ENCODE peak calls at places on chromosomes 16 and 17, in eight cellular contexts. G, D, K, N, R, L, I and O are unnamed samples.
A peak's percentile ranks its signal among the peaks of the same experiment; 100 is the strongest.

GRCh38 chr17:79073706-79074088 is 927 bp upstream of the ENGASE start:
- DNase-seq in G (no peak), D (no peak), K (no peak), N (no peak), R (no peak), L (no peak), I (no peak), O (no peak)

GRCh38 chr17:66347661-66348604 is 45.5 kb downstream of the PRKCA start:
- DNase-seq in G (peak; percentile 54), D (no peak), K (no peak), N (no peak), R (peak; percentile 56), L (peak; percentile 38), I (no peak), O (peak; percentile 70)

GRCh38 chr16:165539-166374 is at the start of gene HBM:
- DNase-seq in G (no peak), D (no peak), K (no peak), N (no peak), R (no peak), L (no peak), I (no peak), O (no peak)

GRCh38 chr17:80803451-80804428 is 187.9 kb upstream of the CHMP6 start:
- DNase-seq in G (no peak), D (peak; percentile 38), K (peak; percentile 18), N (no peak), R (no peak), L (no peak), I (no peak), O (no peak)

GRCh38 chr16:47888142-47888541 is 267.7 kb downstream of the ABCC12 start:
- DNase-seq in G (peak; percentile 49), D (no peak), K (no peak), N (no peak), R (peak; percentile 74), L (peak; percentile 44), I (no peak), O (peak; percentile 54)

GRCh38 chr16:27450836-27451341 is 48.9 kb downstream of the IL21R start:
- DNase-seq in G (no peak), D (no peak), K (no peak), N (peak; percentile 42), R (no peak), L (peak; percentile 19), I (no peak), O (no peak)

GRCh38 chr17:38560503-38561318 is 45.0 kb downstream of the SRCIN1 start:
- DNase-seq in G (peak; percentile 42), D (no peak), K (no peak), N (peak; percentile 26), R (peak; percentile 25), L (peak; percentile 57), I (peak; percentile 68), O (peak; percentile 51)

GRCh38 chr16:58272855-58273254 is 22.0 kb downstream of the PRSS54 start:
- DNase-seq in G (no peak), D (no peak), K (no peak), N (no peak), R (no peak), L (no peak), I (no peak), O (no peak)

GRCh38 chr16:81888520-81889394 is 109.7 kb downstream of the PLCG2 start:
- DNase-seq in G (no peak), D (no peak), K (no peak), N (no peak), R (no peak), L (no peak), I (no peak), O (no peak)

GRCh38 chr16:72501739-72502653 is 330.0 kb upstream of the PMFBP1 start:
- DNase-seq in G (peak; percentile 79), D (no peak), K (peak; percentile 49), N (peak; percentile 63), R (peak; percentile 71), L (peak; percentile 90), I (peak; percentile 74), O (peak; percentile 83)

GRCh38 chr17:31888124-31888523 is 13.4 kb downstream of the UTP6 start:
- DNase-seq in G (no peak), D (no peak), K (peak; percentile 45), N (no peak), R (no peak), L (no peak), I (no peak), O (no peak)

GRCh38 chr16:4477966-4478365 is 1.8 kb downstream of the HMOX2 start:
- DNase-seq in G (peak; percentile 61), D (no peak), K (no peak), N (no peak), R (peak; percentile 75), L (peak; percentile 66), I (no peak), O (peak; percentile 52)

GRCh38 chr17:27888945-27889344 is 4.2 kb downstream of the LYRM9 start:
- DNase-seq in G (peak; percentile 4), D (no peak), K (no peak), N (no peak), R (peak; percentile 12), L (peak; percentile 11), I (peak; percentile 83), O (no peak)

GRCh38 chr16:86158688-86159360 is 259.9 kb downstream of the IRF8 start:
- DNase-seq in G (peak; percentile 36), D (no peak), K (no peak), N (no peak), R (no peak), L (no peak), I (no peak), O (no peak)

GRCh38 chr17:61005358-61005757 is 327.7 kb downstream of the BCAS3 start:
- DNase-seq in G (no peak), D (no peak), K (no peak), N (no peak), R (no peak), L (peak; percentile 10), I (no peak), O (no peak)

GRCh38 chr16:67029249-67030096 is 524 bp downstream of the CBFB start:
- DNase-seq in G (peak; percentile 52), D (peak; percentile 62), K (peak; percentile 58), N (peak; percentile 60), R (peak; percentile 62), L (peak; percentile 52), I (peak; percentile 51), O (peak; percentile 54)

GRCh38 chr16:3123986-3124886 is 10.6 kb upstream of the ZNF213 start:
- DNase-seq in G (peak; percentile 87), D (peak; percentile 96), K (peak; percentile 97), N (peak; percentile 98), R (peak; percentile 92), L (peak; percentile 93), I (peak; percentile 99), O (peak; percentile 95)

GRCh38 chr16:66188786-66189725 is 177.4 kb upstream of the CDH5 start:
- DNase-seq in G (peak; percentile 74), D (no peak), K (peak; percentile 52), N (no peak), R (peak; percentile 82), L (peak; percentile 80), I (no peak), O (peak; percentile 79)

DNA sequence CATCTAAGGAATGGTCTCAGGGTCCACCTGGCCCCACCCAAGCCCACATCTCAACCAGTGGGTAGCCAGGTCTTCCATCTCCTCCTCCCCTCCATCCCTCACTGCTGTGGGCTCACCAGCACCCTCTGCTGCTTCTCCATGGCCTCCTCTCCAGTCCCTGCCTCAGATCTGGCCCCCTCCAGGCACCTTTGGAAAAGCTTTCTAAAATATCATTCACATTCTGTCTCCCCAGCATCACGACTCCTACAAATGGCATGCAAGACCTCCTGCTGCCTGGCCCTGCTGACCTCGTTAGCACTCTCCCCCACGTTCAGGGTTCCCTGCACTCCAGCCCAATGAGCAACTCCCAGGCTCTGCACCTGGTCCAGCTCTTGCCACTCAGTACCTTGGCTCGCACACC is 13.7 kb downstream of the GLP2R start:
- DNase-seq in G (peak; percentile 26), D (no peak), K (no peak), N (no peak), R (peak; percentile 8), L (no peak), I (no peak), O (no peak)
- TF ChIP-seq CTCF in G (peak; percentile 26), D (no peak), K (no peak), N (no peak), R (no peak), L (peak; percentile 4), I (peak; percentile 37), O (peak; percentile 21)

GRCh38 chr16:75109732-75110243 is 6.8 kb downstream of the LDHD start:
- DNase-seq in G (no peak), D (no peak), K (no peak), N (peak; percentile 88), R (no peak), L (no peak), I (no peak), O (peak; percentile 24)
- H3K4me3 ChIP-seq in G (no peak overlapping the region), D (no peak overlapping the region), K (no peak overlapping the region), N (peak overlapping the region; percentile 17), R (no peak overlapping the region), L (no peak overlapping the region), I (no peak overlapping the region), O (no peak overlapping the region)

GRCh38 chr16:1983053-1983543 is 895 bp upstream of the GFER start:
- DNase-seq in G (no peak), D (no peak), K (no peak), N (no peak), R (no peak), L (no peak), I (no peak), O (no peak)
- TF ChIP-seq CTCF in G (no peak), D (no peak), K (no peak), N (no peak), R (peak; percentile 21), L (no peak), I (no peak), O (no peak)

DNA sequence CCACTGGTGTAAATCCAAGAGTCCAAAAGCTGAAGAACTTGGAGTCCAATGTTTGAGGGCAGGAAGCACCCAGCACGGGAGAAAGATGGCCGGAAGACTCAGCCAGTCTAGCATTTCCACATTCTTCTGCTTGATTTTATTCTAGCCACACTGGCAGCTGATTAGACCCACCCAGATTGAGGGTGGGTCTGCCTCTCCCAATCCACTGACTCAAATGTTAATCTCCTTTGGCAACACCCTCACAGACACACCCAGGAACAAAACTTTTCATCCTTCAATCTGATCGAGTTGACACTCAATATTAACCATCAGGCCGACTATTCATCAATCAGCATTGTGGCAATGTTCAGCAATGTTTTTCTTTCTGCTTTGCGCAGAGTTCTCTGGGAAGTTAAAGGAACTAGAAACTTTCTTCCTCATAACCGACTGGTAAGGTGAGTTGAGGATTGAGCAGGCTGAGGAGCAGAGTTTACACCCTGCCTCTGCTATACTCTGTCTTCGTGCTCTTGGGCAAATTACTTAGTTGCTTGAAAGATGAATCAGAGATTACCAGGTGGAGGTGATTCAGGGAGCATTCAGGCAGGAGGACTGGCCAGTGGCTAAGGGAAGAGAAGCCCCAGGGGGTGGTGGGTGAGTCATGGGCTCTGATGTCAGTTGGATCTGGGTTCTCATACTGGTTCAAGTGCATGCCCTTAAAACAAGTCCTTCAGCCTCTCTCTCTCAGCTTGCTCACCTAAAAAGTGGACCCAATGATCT is 28.2 kb upstream of the BRD7 start:
- DNase-seq in G (peak; percentile 36), D (no peak), K (no peak), N (no peak), R (peak; percentile 76), L (no peak), I (no peak), O (peak; percentile 72)
- H3K4me3 ChIP-seq in G (no peak overlapping the region), D (no peak overlapping the region), K (no peak overlapping the region), N (no peak overlapping the region), R (no peak overlapping the region), L (no peak overlapping the region), I (no peak overlapping the region), O (no peak overlapping the region)

DNA sequence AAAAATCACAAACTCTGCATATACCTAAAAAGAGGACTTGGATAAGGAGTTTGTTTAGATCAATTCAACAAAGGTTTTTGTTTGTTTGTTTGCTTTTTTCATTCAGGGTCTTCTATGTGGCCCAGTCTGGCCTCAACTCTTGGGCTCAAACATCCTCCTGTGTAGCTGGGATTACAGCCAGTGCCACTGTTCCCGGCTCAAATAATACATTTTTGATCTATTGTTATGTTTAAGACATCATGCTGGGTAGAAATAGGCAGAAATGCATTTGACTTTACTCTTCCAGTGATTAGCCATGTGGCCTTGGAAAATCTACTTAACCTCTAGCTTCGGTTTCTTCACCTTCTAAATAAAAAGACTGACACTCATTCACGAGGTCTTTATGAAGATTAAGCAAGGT is 11.5 kb downstream of the MAP2K6 start:
- DNase-seq in G (no peak), D (no peak), K (no peak), N (no peak), R (no peak), L (no peak), I (no peak), O (no peak)
- TF ChIP-seq CTCF in G (no peak), D (no peak), K (no peak), N (no peak), R (no peak), L (no peak), I (no peak), O (no peak)